ENCODE peak calls at places on chromosomes 1 and 21, in six cellular contexts. F is aorta, C is PC-9, Z is cardiac fibroblast, I is HAP-1, O is SK-N-SH. K is an unnamed sample.

GRCh38 chr1:161258439-161259386 is at the start of gene PCP4L1:
- DNase-seq in F (no peak), C (no peak), Z (peak; percentile 67), I (peak; percentile 71), O (peak; percentile 90), K (peak; percentile 48)

GRCh38 chr1:147772540-147772939 is 12.1 kb upstream of the GJA5 start:
- DNase-seq in F (no peak), C (no peak), Z (no peak), I (no peak), O (no peak), K (no peak)

GRCh38 chr1:22754106-22754768 is 43.6 kb downstream of the EPHB2 start:
- DNase-seq in F (no peak), C (no peak), Z (no peak), I (no peak), O (no peak), K (no peak)

GRCh38 chr1:201261771-201262547 is 21.3 kb upstream of the PKP1 start:
- DNase-seq in F (no peak), C (no peak), Z (no peak), I (no peak), O (peak; percentile 6), K (no peak)

GRCh38 chr1:144101397-144102050 is 129.7 kb upstream of the FAM72C start:
- DNase-seq in F (peak; percentile 83), C (peak; percentile 35), Z (no peak), I (no peak), O (no peak), K (peak; percentile 28)

GRCh38 chr1:153677718-153678518 is 570 bp upstream of the NPR1 start:
- DNase-seq in F (peak; percentile 79), C (no peak), Z (peak; percentile 70), I (peak; percentile 17), O (peak; percentile 86), K (peak; percentile 50)

GRCh38 chr1:109617291-109617801 is 2.1 kb downstream of the GNAT2 start:
- DNase-seq in F (no peak), C (peak; percentile 80), Z (peak; percentile 94), I (no peak), O (peak; percentile 6), K (no peak)

GRCh38 chr1:171754381-171754705 is 12.5 kb upstream of the VAMP4 start:
- DNase-seq in F (no peak), C (no peak), Z (peak; percentile 39), I (no peak), O (no peak), K (no peak)

GRCh38 chr21:18174370-18174769 is 70.3 kb upstream of the CHODL start:
- DNase-seq in F (no peak), C (no peak), Z (no peak), I (no peak), O (no peak), K (no peak)

GRCh38 chr1:180778782-180779398 is 133.8 kb upstream of the KIAA1614 start:
- DNase-seq in F (no peak), C (no peak), Z (peak; percentile 1), I (no peak), O (peak; percentile 10), K (no peak)

DNA sequence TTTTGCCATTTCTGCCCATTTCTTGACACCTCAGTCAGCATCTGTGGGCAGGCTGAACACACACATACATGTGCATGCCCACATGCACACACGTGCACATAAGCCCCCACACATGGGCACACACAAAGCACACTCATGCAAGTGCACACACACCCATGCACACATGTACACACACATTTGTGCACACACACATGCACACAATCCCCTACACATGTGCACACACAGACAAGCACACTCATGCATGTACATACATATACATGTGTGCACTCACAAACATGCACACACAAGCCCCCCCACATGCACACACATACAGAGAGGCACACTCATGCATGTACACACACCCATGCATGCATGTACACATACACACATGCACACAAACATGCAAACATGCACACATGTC is 83.5 kb upstream of the ACTRT2 start:
- DNase-seq in F (no peak), C (no peak), Z (no peak), I (no peak), O (no peak), K (no peak)
- H3K4me3 ChIP-seq in F (no peak overlapping the region), C (no peak overlapping the region), Z (no peak overlapping the region), I (no peak overlapping the region), O (no peak overlapping the region), K (no peak overlapping the region)

GRCh38 chr1:214567481-214567980 is 16.1 kb upstream of the PTPN14 start:
- DNase-seq in F (no peak), C (no peak), Z (no peak), I (no peak), O (no peak), K (no peak)

GRCh38 chr1:214571281-214571680 is 19.9 kb upstream of the PTPN14 start:
- DNase-seq in F (no peak), C (no peak), Z (no peak), I (no peak), O (no peak), K (no peak)

GRCh38 chr1:214568328-214568727 is 16.9 kb upstream of the PTPN14 start:
- DNase-seq in F (no peak), C (no peak), Z (peak; percentile 86), I (no peak), O (no peak), K (no peak)

GRCh38 chr1:214569357-214570004 is 18.1 kb upstream of the PTPN14 start:
- DNase-seq in F (no peak), C (no peak), Z (no peak), I (no peak), O (no peak), K (no peak)

DNA sequence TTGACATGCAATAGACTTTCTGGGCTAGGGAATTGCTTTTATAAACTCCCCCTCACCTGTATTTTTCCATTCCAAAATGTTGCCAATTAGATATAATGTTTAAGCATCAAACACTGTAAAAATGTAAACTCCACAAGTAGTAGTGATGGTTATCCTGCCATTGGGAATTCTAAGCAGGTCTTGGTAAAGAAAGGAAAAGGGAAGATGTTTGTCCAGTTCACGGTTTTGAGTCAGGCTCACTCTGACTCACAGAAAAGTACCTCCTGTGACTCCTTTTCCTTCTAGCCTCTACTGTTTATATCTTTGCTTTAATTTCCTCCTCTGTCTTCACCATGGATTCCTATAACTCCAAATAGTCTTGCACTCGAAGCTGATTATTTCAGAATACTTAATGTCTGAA is 19.0 kb upstream of the PTPN14 start:
- DNase-seq in F (no peak), C (peak; percentile 45), Z (peak; percentile 50), I (no peak), O (no peak), K (no peak)
- H3K4me3 ChIP-seq in F (no peak overlapping the region), C (no peak overlapping the region), Z (no peak overlapping the region), I (no peak overlapping the region), O (no peak overlapping the region), K (no peak overlapping the region)

GRCh38 chr1:9651220-9651564 is 339 bp upstream of the PIK3CD start:
- DNase-seq in F (no peak), C (no peak), Z (no peak), I (no peak), O (no peak), K (no peak)
- H3K4me3 ChIP-seq in F (peak overlapping the region; percentile 43), C (no peak overlapping the region), Z (no peak overlapping the region), I (no peak overlapping the region), O (no peak overlapping the region), K (peak overlapping the region; percentile 65)

GRCh38 chr1:10510520-10511493 is 36.1 kb downstream of the PEX14 start:
- DNase-seq in F (no peak), C (peak; percentile 83), Z (peak; percentile 76), I (no peak), O (no peak), K (no peak)
- H3K4me3 ChIP-seq in F (no peak overlapping the region), C (no peak overlapping the region), Z (no peak overlapping the region), I (no peak overlapping the region), O (no peak overlapping the region), K (no peak overlapping the region)